ENCODE peak calls at places on chromosomes 5 and 9, in five cellular contexts. K is activated B cell treated with CpG ODN at 0.5 μM for 24 hours, F is cardiac muscle cell, T is tibial nerve, C is HCT116. L is an unnamed sample.

GRCh38 chr5:74212336-74212735 is 428.2 kb downstream of the ENC1 start:
- DNase-seq in C (peak), T (no peak), K (no peak), F (peak), L (no peak)

GRCh38 chr5:136057401-136057951 is 28.7 kb downstream of the TGFBI start:
- DNase-seq in C (no peak), F (peak), K (no peak), T (no peak), L (no peak)

GRCh38 chr5:159049844-159050318 is 49.8 kb downstream of the EBF1 start:
- DNase-seq in K (no peak), C (no peak), T (no peak), F (peak), L (peak)

GRCh38 chr9:97579914-97580313 is 53.3 kb downstream of the TSTD2 start:
- DNase-seq in K (no peak), F (no peak), C (no peak), T (no peak), L (no peak)

GRCh38 chr5:169091396-169091980 is 209.5 kb downstream of the SLIT3 start:
- DNase-seq in T (no peak), F (no peak), K (no peak), C (no peak), L (no peak)

GRCh38 chr5:1484416-1485319 is 39.1 kb downstream of the LPCAT1 start:
- DNase-seq in C (no peak), F (no peak), T (no peak), K (peak), L (no peak)

GRCh38 chr9:87387351-87388055 is 110.2 kb upstream of the DAPK1 start:
- DNase-seq in C (no peak), T (no peak), F (no peak), K (no peak), L (no peak)

GRCh38 chr5:6659941-6660684 is 26.9 kb downstream of the SRD5A1 start:
- DNase-seq in T (no peak), F (no peak), K (peak), C (no peak), L (no peak)

GRCh38 chr5:2708132-2708531 is 43.3 kb downstream of the IRX2 start:
- DNase-seq in F (no peak), C (no peak), T (no peak), K (no peak), L (no peak)

GRCh38 chr5:153546566-153546965 is 56.1 kb downstream of the GRIA1 start:
- DNase-seq in T (no peak), C (no peak), F (peak), K (no peak), L (no peak)

GRCh38 chr9:97666907-97667686 is 30.0 kb downstream of the XPA start:
- DNase-seq in K (no peak), F (no peak), T (no peak), C (no peak), L (no peak)

DNA sequence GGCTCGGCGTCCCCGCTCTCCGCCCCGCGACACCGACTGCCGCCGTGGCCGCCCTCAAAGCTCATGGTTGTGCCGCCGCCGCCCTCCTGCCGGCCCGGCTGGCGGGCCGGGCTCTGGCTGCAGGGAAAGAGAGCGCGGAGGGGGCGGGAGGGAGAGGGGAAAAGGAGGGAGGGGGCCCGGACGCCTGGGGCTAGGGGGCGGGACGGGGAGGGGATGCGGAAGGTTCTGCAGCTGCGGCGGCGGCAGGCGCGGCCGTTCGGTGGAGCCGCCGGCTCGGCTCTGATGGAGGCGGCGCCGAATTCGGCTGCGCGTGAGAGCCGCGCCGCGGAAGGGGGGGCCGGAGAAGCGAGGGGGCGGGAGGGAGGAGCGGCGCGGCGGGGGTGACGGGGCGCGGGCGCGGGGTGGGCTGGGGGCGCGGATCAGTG is at the start of gene MARCHF11:
- DNase-seq in F (no peak), K (no peak), C (no peak), T (no peak), L (no peak)
- TF ChIP-seq CTCF in F (no peak), K (no peak), C (no peak), T (no peak), L (no peak)

GRCh38 chr5:177554474-177555111 is at the start of gene FAM193B:
- DNase-seq in K (peak), T (peak), C (peak), F (peak), L (peak)
- TF ChIP-seq CTCF in K (no peak), T (no peak), C (peak), F (peak), L (peak)

GRCh38 chr9:89278551-89278950 is 32.4 kb upstream of the CKS2 start:
- DNase-seq in F (no peak), K (no peak), T (no peak), C (no peak), L (no peak)

GRCh38 chr9:89277454-89277853 is 33.5 kb upstream of the CKS2 start:
- DNase-seq in C (no peak), F (peak), T (no peak), K (no peak), L (no peak)

GRCh38 chr9:89281106-89281505 is 29.9 kb upstream of the CKS2 start:
- DNase-seq in C (no peak), T (no peak), K (no peak), F (no peak), L (no peak)

GRCh38 chr9:89277043-89277442 is 34.0 kb upstream of the CKS2 start:
- DNase-seq in F (no peak), C (no peak), T (no peak), K (no peak), L (no peak)

GRCh38 chr9:89278997-89279739 is 31.8 kb upstream of the CKS2 start:
- DNase-seq in F (peak), T (no peak), C (peak), K (no peak), L (no peak)
- TF ChIP-seq CTCF in F (peak), T (peak), C (peak), K (no peak), L (peak)

GRCh38 chr5:134099288-134099872 is 15.1 kb upstream of the TCF7 start:
- DNase-seq in T (no peak), K (no peak), C (no peak), F (no peak), L (no peak)
- TF ChIP-seq CTCF in T (no peak), K (no peak), C (no peak), F (peak), L (no peak)

GRCh38 chr5:123882305-123882704 is 370.3 kb downstream of the CSNK1G3 start:
- DNase-seq in F (no peak), T (no peak), K (no peak), C (no peak), L (no peak)
- TF ChIP-seq CTCF in F (no peak), T (no peak), K (no peak), C (no peak), L (no peak)

GRCh38 chr9:3177362-3177761 is 333.5 kb upstream of the PUM3 start:
- DNase-seq in F (no peak), K (no peak), C (no peak), T (no peak), L (no peak)

GRCh38 chr9:3179716-3180115 is 335.8 kb upstream of the PUM3 start:
- DNase-seq in K (no peak), C (no peak), F (peak), T (no peak), L (no peak)

GRCh38 chr9:3177921-3178320 is 334.0 kb upstream of the PUM3 start:
- DNase-seq in F (no peak), K (no peak), C (no peak), T (no peak), L (no peak)

GRCh38 chr9:3180696-3181048 is 336.8 kb upstream of the PUM3 start:
- DNase-seq in F (no peak), C (no peak), K (no peak), T (no peak), L (no peak)

GRCh38 chr9:3181049-3181953 is 337.4 kb upstream of the PUM3 start:
- DNase-seq in F (peak), T (no peak), C (no peak), K (no peak), L (no peak)
- TF ChIP-seq CTCF in F (peak), T (no peak), C (peak), K (no peak), L (peak)

GRCh38 chr9:115367780-115368179 is 249.8 kb upstream of the TNC start:
- DNase-seq in T (no peak), C (no peak), F (peak), K (no peak), L (no peak)
- TF ChIP-seq CTCF in T (no peak), C (no peak), F (no peak), K (no peak), L (no peak)

DNA sequence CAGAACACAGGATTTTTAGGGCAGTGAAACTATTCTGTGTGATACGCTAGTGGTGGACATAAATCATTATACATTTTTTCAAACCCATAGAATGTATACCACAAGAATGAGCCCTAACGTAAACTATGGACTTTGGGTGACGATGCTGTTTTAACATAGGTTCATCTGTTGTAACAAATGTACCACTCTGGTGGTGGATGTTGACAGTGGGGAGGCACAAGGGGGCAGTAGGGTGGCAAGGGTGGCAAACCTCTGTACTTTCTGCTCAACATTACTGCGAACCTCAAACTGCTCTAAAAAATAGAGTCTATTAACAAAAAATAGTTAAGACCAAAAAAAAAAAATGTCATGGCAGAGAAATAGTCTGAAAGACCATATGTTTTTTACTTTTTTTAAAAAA is 9.1 kb upstream of the MVB12B start:
- DNase-seq in C (no peak), F (no peak), K (no peak), T (no peak), L (no peak)
- TF ChIP-seq CTCF in C (peak), F (peak), K (no peak), T (peak), L (no peak)

DNA sequence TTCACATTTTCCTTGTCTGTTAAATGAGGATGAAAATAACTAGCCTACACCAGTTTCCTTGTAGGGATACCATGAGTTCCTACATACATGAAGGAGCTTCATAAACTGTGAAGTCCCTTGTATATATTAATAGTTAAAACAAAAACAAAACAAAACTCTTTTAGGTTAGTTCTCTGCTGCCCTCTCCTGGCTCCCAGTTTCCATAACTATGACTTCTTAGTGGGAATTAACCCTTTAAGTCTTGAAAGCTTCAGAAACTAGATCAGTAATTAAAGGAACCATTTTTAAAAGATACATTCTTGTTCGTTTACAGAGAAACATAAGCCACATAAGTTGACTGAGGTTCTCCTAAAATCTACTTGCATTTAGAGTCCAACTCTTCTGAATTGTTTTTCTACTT is 500.0 kb upstream of the C9orf72 start:
- DNase-seq in K (no peak), T (no peak), C (peak), F (peak), L (no peak)
- TF ChIP-seq CTCF in K (no peak), T (peak), C (peak), F (peak), L (peak)

DNA sequence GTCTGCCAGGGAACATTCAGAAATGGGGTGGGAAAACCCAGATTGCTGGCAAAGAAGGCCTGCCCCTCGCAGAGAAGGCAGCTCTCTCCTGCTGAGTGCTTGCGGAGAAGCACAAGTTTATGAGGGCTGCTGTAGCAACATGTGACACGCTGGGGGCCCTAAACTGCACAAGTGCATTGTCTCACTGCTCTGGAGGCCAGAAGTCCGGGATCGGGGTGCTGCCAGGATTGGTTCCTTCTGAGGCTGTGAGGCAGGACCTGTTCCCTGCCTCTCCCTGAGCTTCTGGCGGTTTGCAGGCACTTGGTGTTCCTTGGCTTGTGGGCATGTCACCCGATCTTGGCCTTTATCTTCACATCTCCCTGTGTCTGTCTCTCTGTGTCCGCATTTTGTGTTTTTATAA is 75.6 kb upstream of the NEURL1B start:
- DNase-seq in F (no peak), K (no peak), C (no peak), T (no peak), L (no peak)
- TF ChIP-seq CTCF in F (no peak), K (no peak), C (no peak), T (no peak), L (no peak)

L was measured in uterus.